ENCODE peak calls at places on chromosomes 6 and 20, in four cellular contexts. E is globus pallidus, Y is dorsolateral prefrontal cortex, A is ACHN. F is an unnamed sample.

GRCh38 chr20:49676581-49677291 is 36.9 kb downstream of the B4GALT5 start:
- DNase-seq in Y (no peak), A (peak; percentile 70), E (no peak), F (peak; percentile 94)

GRCh38 chr20:25271486-25272222 is 23.8 kb downstream of the PYGB start:
- DNase-seq in E (no peak), Y (no peak), A (no peak), F (no peak)

GRCh38 chr6:167907837-167908681 is 81.3 kb downstream of the AFDN start:
- DNase-seq in E (peak; percentile 55), A (peak; percentile 44), Y (peak; percentile 49), F (peak; percentile 27)

GRCh38 chr6:55208469-55208868 is 34.2 kb downstream of the HCRTR2 start:
- DNase-seq in A (no peak), Y (no peak), E (no peak), F (no peak)

GRCh38 chr6:166618866-166619761 is 7.9 kb downstream of the RPS6KA2 start:
- DNase-seq in Y (no peak), A (no peak), E (no peak), F (no peak)

GRCh38 chr6:29708432-29709177 is 14.6 kb upstream of the HLA-F start:
- DNase-seq in A (no peak), E (no peak), Y (no peak), F (no peak)

GRCh38 chr6:35302604-35303218 is 5.1 kb downstream of the DEF6 start:
- DNase-seq in A (peak; percentile 25), E (peak; percentile 31), Y (no peak), F (peak; percentile 67)

GRCh38 chr6:19812512-19813119 is 24.6 kb upstream of the ID4 start:
- DNase-seq in A (peak; percentile 39), Y (no peak), E (no peak), F (no peak)

GRCh38 chr6:20202070-20202658 is 10.1 kb downstream of the MBOAT1 start:
- DNase-seq in E (no peak), Y (no peak), A (peak; percentile 14), F (peak; percentile 57)

GRCh38 chr6:94668896-94669295 is 908.4 kb upstream of the MANEA start:
- DNase-seq in E (no peak), Y (no peak), A (no peak), F (no peak)

GRCh38 chr6:23365732-23366131 is 760.3 kb upstream of the NRSN1 start:
- DNase-seq in Y (no peak), A (no peak), E (no peak), F (no peak)

GRCh38 chr6:15090145-15090579 is 155.7 kb upstream of the JARID2 start:
- DNase-seq in E (no peak), Y (no peak), A (no peak), F (no peak)

GRCh38 chr6:10441004-10441654 is 26.3 kb upstream of the TFAP2A start:
- DNase-seq in A (peak; percentile 97), E (no peak), Y (no peak), F (peak; percentile 96)

GRCh38 chr6:170025341-170026271 is 265.3 kb downstream of the DLL1 start:
- DNase-seq in A (no peak), Y (no peak), E (no peak), F (no peak)

GRCh38 chr6:119308994-119309657 is 40.4 kb downstream of the MAN1A1 start:
- DNase-seq in E (no peak), Y (no peak), A (peak; percentile 0), F (no peak)

GRCh38 chr6:125986956-125987617 is 747 bp downstream of the TRMT11 start:
- DNase-seq in A (peak; percentile 29), E (peak; percentile 17), Y (no peak), F (no peak)

GRCh38 chr20:57811373-57812020 is 101.7 kb upstream of the PMEPA1 start:
- DNase-seq in E (no peak), Y (peak; percentile 55), A (no peak), F (no peak)

GRCh38 chr20:5328228-5328627 is 11.5 kb upstream of the PROKR2 start:
- DNase-seq in A (no peak), Y (no peak), E (no peak), F (no peak)

GRCh38 chr20:1451092-1451491 is 15.6 kb downstream of the NSFL1C start:
- DNase-seq in A (no peak), Y (no peak), E (no peak), F (no peak)

GRCh38 chr20:10225439-10226080 is 6.9 kb downstream of the SNAP25 start:
- DNase-seq in E (no peak), A (peak; percentile 33), Y (no peak), F (no peak)

GRCh38 chr20:6051505-6051904 is 2.4 kb downstream of the LRRN4 start:
- DNase-seq in E (no peak), Y (no peak), A (peak; percentile 94), F (no peak)